ENCODE peak calls at places on chromosomes 3 and 15, in six cellular contexts. One of them, this sample, is unnamed.

GRCh38 chr3:71478568-71478967 is 105.0 kb downstream of the FOXP1 start:
- ATAC-seq in RWPE2: no peak
- ATAC-seq in left lobe of liver: no peak
- ATAC-seq in activated B cell treated with CpG ODN at 0.5 μM for 24 hours: peak; percentile 90
- ATAC-seq in PC-3: no peak
- ATAC-seq in heart left ventricle: no peak
- ATAC-seq in this sample: peak; percentile 82

GRCh38 chr3:142857056-142857455 is 31.8 kb downstream of the PCOLCE2 start:
- ATAC-seq in RWPE2: peak; percentile 28
- ATAC-seq in left lobe of liver: peak; percentile 93
- ATAC-seq in activated B cell treated with CpG ODN at 0.5 μM for 24 hours: no peak
- ATAC-seq in PC-3: peak; percentile 77
- ATAC-seq in heart left ventricle: peak; percentile 98
- ATAC-seq in this sample: peak; percentile 85

GRCh38 chr3:123767564-123768292 is 116.4 kb downstream of the MYLK start:
- ATAC-seq in RWPE2: no peak
- ATAC-seq in left lobe of liver: peak; percentile 46
- ATAC-seq in activated B cell treated with CpG ODN at 0.5 μM for 24 hours: no peak
- ATAC-seq in PC-3: no peak
- ATAC-seq in heart left ventricle: no peak
- ATAC-seq in this sample: no peak

GRCh38 chr3:65796676-65797075 is 242.0 kb downstream of the MAGI1 start:
- ATAC-seq in RWPE2: no peak
- ATAC-seq in left lobe of liver: no peak
- ATAC-seq in activated B cell treated with CpG ODN at 0.5 μM for 24 hours: no peak
- ATAC-seq in PC-3: no peak
- ATAC-seq in heart left ventricle: no peak
- ATAC-seq in this sample: no peak

GRCh38 chr3:127457094-127457475 is 133.4 kb downstream of the TPRA1 start:
- ATAC-seq in RWPE2: peak; percentile 73
- ATAC-seq in left lobe of liver: peak; percentile 14
- ATAC-seq in activated B cell treated with CpG ODN at 0.5 μM for 24 hours: no peak
- ATAC-seq in PC-3: peak; percentile 51
- ATAC-seq in heart left ventricle: peak; percentile 61
- ATAC-seq in this sample: peak; percentile 43

GRCh38 chr3:191316876-191317603 is 12.2 kb upstream of the CCDC50 start:
- ATAC-seq in RWPE2: no peak
- ATAC-seq in left lobe of liver: no peak
- ATAC-seq in activated B cell treated with CpG ODN at 0.5 μM for 24 hours: no peak
- ATAC-seq in PC-3: no peak
- ATAC-seq in heart left ventricle: no peak
- ATAC-seq in this sample: no peak

GRCh38 chr3:151183253-151183652 is 19.8 kb downstream of the GPR171 start:
- ATAC-seq in RWPE2: no peak
- ATAC-seq in left lobe of liver: no peak
- ATAC-seq in activated B cell treated with CpG ODN at 0.5 μM for 24 hours: no peak
- ATAC-seq in PC-3: no peak
- ATAC-seq in heart left ventricle: no peak
- ATAC-seq in this sample: no peak

GRCh38 chr15:71841563-71841962 is 31.2 kb downstream of the NR2E3 start:
- ATAC-seq in RWPE2: no peak
- ATAC-seq in left lobe of liver: no peak
- ATAC-seq in activated B cell treated with CpG ODN at 0.5 μM for 24 hours: no peak
- ATAC-seq in PC-3: no peak
- ATAC-seq in heart left ventricle: no peak
- ATAC-seq in this sample: no peak

GRCh38 chr3:197687570-197687969 is 49.1 kb downstream of the RUBCN start:
- ATAC-seq in RWPE2: no peak
- ATAC-seq in left lobe of liver: no peak
- ATAC-seq in activated B cell treated with CpG ODN at 0.5 μM for 24 hours: no peak
- ATAC-seq in PC-3: no peak
- ATAC-seq in heart left ventricle: peak; percentile 58
- ATAC-seq in this sample: peak; percentile 11

GRCh38 chr15:81304226-81304625 is 19.7 kb downstream of the STARD5 start:
- ATAC-seq in RWPE2: peak; percentile 38
- ATAC-seq in left lobe of liver: peak; percentile 5
- ATAC-seq in activated B cell treated with CpG ODN at 0.5 μM for 24 hours: no peak
- ATAC-seq in PC-3: no peak
- ATAC-seq in heart left ventricle: peak; percentile 76
- ATAC-seq in this sample: peak; percentile 39

GRCh38 chr3:13598926-13599886 is 50.3 kb downstream of the FBLN2 start:
- ATAC-seq in RWPE2: no peak
- ATAC-seq in left lobe of liver: no peak
- ATAC-seq in activated B cell treated with CpG ODN at 0.5 μM for 24 hours: no peak
- ATAC-seq in PC-3: peak; percentile 69
- ATAC-seq in heart left ventricle: peak; percentile 34
- ATAC-seq in this sample: no peak

GRCh38 chr3:11161666-11162065 is 7.4 kb downstream of the HRH1 start:
- ATAC-seq in RWPE2: no peak
- ATAC-seq in left lobe of liver: no peak
- ATAC-seq in activated B cell treated with CpG ODN at 0.5 μM for 24 hours: no peak
- ATAC-seq in PC-3: no peak
- ATAC-seq in heart left ventricle: no peak
- ATAC-seq in this sample: no peak

GRCh38 chr15:97718509-97718908 is 242.0 kb upstream of the ARRDC4 start:
- ATAC-seq in RWPE2: no peak
- ATAC-seq in left lobe of liver: no peak
- ATAC-seq in activated B cell treated with CpG ODN at 0.5 μM for 24 hours: no peak
- ATAC-seq in PC-3: no peak
- ATAC-seq in heart left ventricle: no peak
- ATAC-seq in this sample: no peak

GRCh38 chr3:156642750-156643728 is 31.4 kb upstream of the TIPARP start:
- ATAC-seq in RWPE2: no peak
- ATAC-seq in left lobe of liver: no peak
- ATAC-seq in activated B cell treated with CpG ODN at 0.5 μM for 24 hours: no peak
- ATAC-seq in PC-3: no peak
- ATAC-seq in heart left ventricle: no peak
- ATAC-seq in this sample: no peak

GRCh38 chr3:148146947-148147346 is 550.8 kb upstream of the AGTR1 start:
- ATAC-seq in RWPE2: peak; percentile 86
- ATAC-seq in left lobe of liver: no peak
- ATAC-seq in activated B cell treated with CpG ODN at 0.5 μM for 24 hours: no peak
- ATAC-seq in PC-3: peak; percentile 42
- ATAC-seq in heart left ventricle: no peak
- ATAC-seq in this sample: peak; percentile 42

GRCh38 chr3:14831916-14832430 is 13.2 kb downstream of the FGD5 start:
- ATAC-seq in RWPE2: no peak
- ATAC-seq in left lobe of liver: no peak
- ATAC-seq in activated B cell treated with CpG ODN at 0.5 μM for 24 hours: no peak
- ATAC-seq in PC-3: no peak
- ATAC-seq in heart left ventricle: no peak
- ATAC-seq in this sample: no peak

GRCh38 chr15:70447511-70447910 is 315.8 kb downstream of the UACA start:
- ATAC-seq in RWPE2: no peak
- ATAC-seq in left lobe of liver: no peak
- ATAC-seq in activated B cell treated with CpG ODN at 0.5 μM for 24 hours: no peak
- ATAC-seq in PC-3: no peak
- ATAC-seq in heart left ventricle: peak; percentile 51
- ATAC-seq in this sample: no peak

GRCh38 chr3:195752066-195752465 is 31.3 kb downstream of the MUC20 start:
- ATAC-seq in RWPE2: no peak
- ATAC-seq in left lobe of liver: no peak
- ATAC-seq in activated B cell treated with CpG ODN at 0.5 μM for 24 hours: no peak
- ATAC-seq in PC-3: no peak
- ATAC-seq in heart left ventricle: no peak
- ATAC-seq in this sample: no peak

GRCh38 chr3:53250881-53251605 is 4.8 kb downstream of the TKT start:
- ATAC-seq in RWPE2: no peak
- ATAC-seq in left lobe of liver: no peak
- ATAC-seq in activated B cell treated with CpG ODN at 0.5 μM for 24 hours: no peak
- ATAC-seq in PC-3: no peak
- ATAC-seq in heart left ventricle: no peak
- ATAC-seq in this sample: no peak

GRCh38 chr3:136617123-136617700 is 135.0 kb downstream of the STAG1 start:
- ATAC-seq in RWPE2: no peak
- ATAC-seq in left lobe of liver: peak; percentile 19
- ATAC-seq in activated B cell treated with CpG ODN at 0.5 μM for 24 hours: no peak
- ATAC-seq in PC-3: no peak
- ATAC-seq in heart left ventricle: no peak
- ATAC-seq in this sample: no peak

GRCh38 chr3:4107430-4107829 is 195.7 kb upstream of the SETMAR start:
- ATAC-seq in RWPE2: no peak
- ATAC-seq in left lobe of liver: no peak
- ATAC-seq in activated B cell treated with CpG ODN at 0.5 μM for 24 hours: no peak
- ATAC-seq in PC-3: no peak
- ATAC-seq in heart left ventricle: no peak
- ATAC-seq in this sample: no peak

GRCh38 chr3:197575362-197575761 is 19.6 kb upstream of the BDH1 start:
- ATAC-seq in RWPE2: no peak
- ATAC-seq in left lobe of liver: no peak
- ATAC-seq in activated B cell treated with CpG ODN at 0.5 μM for 24 hours: no peak
- ATAC-seq in PC-3: no peak
- ATAC-seq in heart left ventricle: no peak
- ATAC-seq in this sample: no peak

GRCh38 chr3:151611464-151611863 is 122.3 kb upstream of the AADACL2 start:
- ATAC-seq in RWPE2: no peak
- ATAC-seq in left lobe of liver: no peak
- ATAC-seq in activated B cell treated with CpG ODN at 0.5 μM for 24 hours: no peak
- ATAC-seq in PC-3: no peak
- ATAC-seq in heart left ventricle: no peak
- ATAC-seq in this sample: no peak